ENCODE peak calls at places on chromosomes 7 and 10, in four cellular contexts. O is IMR-90, U is DND-41, Q is mesenchymal stem cell. J is an unnamed sample.

GRCh38 chr7:134941185-134941900 is 45.0 kb upstream of the AGBL3 start:
- DNase-seq in O (peak), U (no peak), Q (peak), J (peak)

GRCh38 chr7:90298145-90299038 is 22.7 kb downstream of the FAM237B start:
- DNase-seq in O (peak), U (no peak), Q (peak), J (peak)

GRCh38 chr10:30151581-30152389 is 92.4 kb upstream of the JCAD start:
- DNase-seq in O (peak), U (peak), Q (peak), J (peak)

GRCh38 chr7:12110425-12110824 is 100.7 kb upstream of the TMEM106B start:
- DNase-seq in O (no peak), U (no peak), Q (no peak), J (no peak)

GRCh38 chr7:22184549-22185199 is 172.3 kb downstream of the RAPGEF5 start:
- DNase-seq in O (no peak), U (no peak), Q (no peak), J (no peak)

GRCh38 chr7:2726316-2727018 is 38.5 kb downstream of the AMZ1 start:
- DNase-seq in O (no peak), U (no peak), Q (no peak), J (no peak)

GRCh38 chr7:149422914-149423285 is 38.0 kb downstream of the ZNF777 start:
- DNase-seq in O (no peak), U (no peak), Q (no peak), J (no peak)

GRCh38 chr10:77266242-77266641 is 371.4 kb downstream of the KCNMA1 start:
- DNase-seq in O (no peak), U (no peak), Q (no peak), J (no peak)

GRCh38 chr7:100673942-100674431 is 447 bp downstream of the GNB2 start:
- DNase-seq in O (no peak), U (peak), Q (no peak), J (peak)

GRCh38 chr10:118840776-118841468 is 86.2 kb upstream of the CACUL1 start:
- DNase-seq in O (no peak), U (no peak), Q (no peak), J (no peak)

GRCh38 chr10:133034092-133034491 is 53.6 kb upstream of the ADGRA1 start:
- DNase-seq in O (no peak), U (no peak), Q (no peak), J (no peak)

GRCh38 chr10:131038056-131038455 is 273.5 kb downstream of the TCERG1L start:
- DNase-seq in O (no peak), U (no peak), Q (no peak), J (no peak)

GRCh38 chr7:121337398-121337797 is 8.6 kb downstream of the WNT16 start:
- DNase-seq in O (no peak), U (no peak), Q (no peak), J (no peak)

GRCh38 chr7:127347567-127348246 is 44.8 kb downstream of the ZNF800 start:
- DNase-seq in O (peak), U (no peak), Q (peak), J (peak)

GRCh38 chr7:101159696-101160674 is 5.4 kb downstream of the VGF start:
- DNase-seq in O (peak), U (no peak), Q (peak), J (peak)

GRCh38 chr10:91694170-91694794 is 61.4 kb upstream of the PPP1R3C start:
- DNase-seq in O (peak), U (peak), Q (peak), J (peak)

GRCh38 chr10:21526184-21526951 is 886 bp upstream of the SKIDA1 start:
- DNase-seq in O (peak), U (peak), Q (peak), J (peak)

GRCh38 chr10:117546020-117546629 is 3.6 kb downstream of the EMX2 start:
- DNase-seq in O (no peak), U (no peak), Q (no peak), J (no peak)

GRCh38 chr7:141320287-141320686 is 230.9 kb upstream of the AGK start:
- DNase-seq in O (no peak), U (no peak), Q (no peak), J (no peak)

GRCh38 chr10:33666686-33667480 is 332.4 kb upstream of the NRP1 start:
- DNase-seq in O (no peak), U (no peak), Q (no peak), J (no peak)

GRCh38 chr7:39527951-39528350 is 38.3 kb upstream of the YAE1 start:
- DNase-seq in O (peak), U (no peak), Q (no peak), J (no peak)

GRCh38 chr7:44460325-44460724 is 30.1 kb downstream of the NUDCD3 start:
- DNase-seq in O (no peak), U (peak), Q (no peak), J (peak)

GRCh38 chr7:77426052-77426404 is 9.9 kb upstream of the GSAP start:
- DNase-seq in O (no peak), U (no peak), Q (no peak), J (no peak)

GRCh38 chr10:112510384-112510783 is 63.4 kb downstream of the VTI1A start:
- DNase-seq in O (no peak), U (no peak), Q (no peak), J (no peak)

GRCh38 chr7:132210821-132211220 is 365.4 kb downstream of the PLXNA4 start:
- DNase-seq in O (no peak), U (no peak), Q (no peak), J (no peak)

GRCh38 chr10:86177483-86178155 is 189.0 kb downstream of the GRID1 start:
- DNase-seq in O (no peak), U (no peak), Q (no peak), J (no peak)

GRCh38 chr10:103921750-103922195 is 3.8 kb upstream of the STN1 start:
- DNase-seq in O (peak), U (no peak), Q (no peak), J (peak)

GRCh38 chr10:130301026-130301892 is 165.1 kb downstream of the GLRX3 start:
- DNase-seq in O (no peak), U (no peak), Q (no peak), J (no peak)

GRCh38 chr7:112462236-112462635 is 12.0 kb downstream of the IFRD1 start:
- DNase-seq in O (peak), U (no peak), Q (peak), J (peak)

GRCh38 chr10:79070091-79070610 is 1.4 kb downstream of the ZMIZ1 start:
- DNase-seq in O (no peak), U (no peak), Q (peak), J (no peak)

GRCh38 chr10:89591796-89592271 is 53.2 kb downstream of the PANK1 start:
- DNase-seq in O (peak), U (no peak), Q (peak), J (no peak)

GRCh38 chr10:110498087-110498981 is 627 bp downstream of the DUSP5 start:
- DNase-seq in O (peak), U (peak), Q (peak), J (peak)
- H2AFZ ChIP-seq in O (peak), U (peak), Q (peak), J (no peak)

GRCh38 chr10:13758302-13758701 is 171.5 kb downstream of the PRPF18 start:
- DNase-seq in O (peak), U (no peak), Q (no peak), J (peak)
- H2AFZ ChIP-seq in O (no peak), U (no peak), Q (no peak), J (no peak)

DNA sequence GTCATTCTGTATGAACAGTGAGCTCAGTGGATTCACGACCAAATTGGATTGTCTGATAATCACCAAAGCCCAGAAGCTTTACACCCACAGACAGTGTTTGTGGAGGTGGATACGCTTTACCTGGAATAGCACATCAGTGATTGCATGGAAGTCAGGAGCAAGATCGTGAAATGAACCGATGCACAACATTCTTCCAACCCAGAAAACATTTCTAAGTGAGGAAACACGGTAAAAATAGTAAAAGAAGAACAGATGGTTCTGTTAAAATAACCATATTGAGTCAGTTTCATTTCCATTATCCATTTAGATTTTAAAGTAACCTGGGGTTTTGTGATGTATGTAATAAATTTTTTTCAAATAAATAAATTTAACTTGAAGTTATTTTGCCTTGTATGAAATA is 478.1 kb upstream of the PFKP start:
- DNase-seq in O (no peak), U (no peak), Q (no peak), J (no peak)
- H2AFZ ChIP-seq in O (no peak), U (no peak), Q (no peak), J (no peak)

GRCh38 chr7:51611937-51612336 is 295.3 kb upstream of the COBL start:
- DNase-seq in O (no peak), U (no peak), Q (no peak), J (no peak)
- H2AFZ ChIP-seq in O (no peak), U (no peak), Q (no peak), J (no peak)

GRCh38 chr7:106074257-106074656 is 37.9 kb downstream of the SYPL1 start:
- DNase-seq in O (no peak), U (no peak), Q (no peak), J (no peak)
- H2AFZ ChIP-seq in O (no peak), U (peak), Q (no peak), J (no peak)

DNA sequence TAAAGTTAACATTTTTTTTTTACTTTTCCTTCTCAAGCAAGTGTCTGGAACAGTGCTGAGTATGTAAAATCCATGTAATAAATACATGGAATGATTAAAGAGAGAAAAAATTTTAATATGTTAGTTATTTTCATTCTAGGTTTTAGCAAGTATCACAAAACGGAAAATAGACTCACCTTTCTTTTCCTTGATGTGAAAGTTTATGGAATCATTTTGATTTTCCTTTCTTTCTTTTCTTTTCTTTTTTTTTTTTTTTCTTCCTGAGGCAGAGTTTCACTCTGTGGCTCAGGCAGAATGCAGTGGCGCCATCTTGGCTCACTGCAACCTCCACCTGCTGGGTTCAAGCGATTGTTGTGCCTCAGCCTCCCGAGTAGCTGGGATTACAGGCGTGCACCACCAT is 28.1 kb downstream of the SMNDC1 start:
- DNase-seq in O (no peak), U (no peak), Q (no peak), J (no peak)
- H2AFZ ChIP-seq in O (no peak), U (no peak), Q (no peak), J (no peak)

DNA sequence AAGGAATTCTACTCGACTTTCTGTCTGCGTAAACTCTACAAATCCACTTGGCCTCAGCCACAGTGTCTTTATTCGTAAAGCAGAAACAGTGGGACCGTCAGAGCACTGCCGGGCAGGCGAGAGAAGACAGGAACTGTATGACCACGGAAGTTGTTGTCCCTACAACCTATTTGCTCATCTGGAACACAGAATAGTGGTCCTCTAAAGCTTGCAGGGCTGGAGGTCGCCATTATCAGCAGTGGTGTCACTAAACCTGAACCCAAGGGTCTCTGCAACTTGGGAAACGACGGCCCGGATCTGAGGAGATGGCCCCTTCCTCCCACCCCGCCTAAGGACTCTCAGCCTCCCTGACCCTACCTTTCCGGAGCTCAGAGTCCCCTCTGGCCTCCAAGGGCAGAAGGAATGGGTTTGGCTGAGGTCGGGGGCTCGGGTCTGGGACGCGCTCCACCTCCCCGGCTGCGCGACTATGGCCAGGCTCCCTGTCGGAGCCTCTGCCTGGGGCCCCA is 442 bp downstream of the STYXL1 start:
- DNase-seq in O (no peak), U (peak), Q (peak), J (no peak)
- H2AFZ ChIP-seq in O (peak), U (peak), Q (peak), J (peak)

GRCh38 chr10:128063736-128064614 is 62.2 kb downstream of the MKI67 start:
- DNase-seq in O (no peak), U (peak), Q (no peak), J (peak)
- H2AFZ ChIP-seq in O (peak), U (no peak), Q (no peak), J (peak)